ENCODE peak calls at places on chromosomes 1 and 21, in ten cellular contexts. T is A549, W is thyroid gland, M is ascending aorta, L is astrocyte of the spinal cord, A is fibroblast of lung, Y is activated B cell treated with CpG ODN at 0.5 μM for 24 hours, G is LNCaP clone FGC, P is left ventricle myocardium inferior, S is fibroblast of the aortic adventitia. E is an unnamed sample.

GRCh38 chr1:151371340-151371739 is 1.2 kb downstream of the SELENBP1 start:
- DNase-seq in M (no peak), L (no peak), A (peak), G (peak), W (peak), T (no peak), P (peak), Y (no peak), S (peak), E (peak)

GRCh38 chr1:208308221-208308620 is 64.0 kb upstream of the PLXNA2 start:
- DNase-seq in L (no peak), G (no peak), A (no peak), S (no peak), W (no peak), P (no peak), T (no peak), Y (no peak), M (no peak), E (no peak)

GRCh38 chr1:109241344-109241743 is 8.0 kb upstream of the CELSR2 start:
- DNase-seq in S (no peak), W (peak), M (no peak), L (no peak), G (no peak), P (no peak), Y (no peak), T (no peak), A (peak), E (no peak)

GRCh38 chr1:229296541-229296941 is 25.6 kb downstream of the RAB4A start:
- DNase-seq in Y (no peak), A (peak), L (peak), M (no peak), W (no peak), S (peak), G (no peak), P (peak), T (no peak), E (no peak)

GRCh38 chr1:46639547-46639946 is 22.9 kb upstream of the MOB3C start:
- DNase-seq in S (no peak), Y (no peak), A (no peak), W (no peak), L (no peak), G (no peak), M (no peak), P (no peak), T (no peak), E (no peak)

GRCh38 chr21:45055861-45056260 is 18.5 kb upstream of the ADARB1 start:
- DNase-seq in S (no peak), L (no peak), A (peak), P (no peak), G (no peak), M (no peak), Y (no peak), W (no peak), T (no peak), E (no peak)

GRCh38 chr1:150875197-150876110 is 945 bp downstream of the ARNT start:
- DNase-seq in L (peak), Y (no peak), G (no peak), A (peak), P (no peak), T (no peak), M (no peak), S (peak), W (peak), E (no peak)

GRCh38 chr1:205354259-205354904 is 2.3 kb downstream of the KLHDC8A start:
- DNase-seq in Y (no peak), M (no peak), L (peak), T (peak), G (peak), P (no peak), A (peak), S (peak), W (peak), E (peak)

GRCh38 chr1:167003711-167004110 is 14.6 kb downstream of the MAEL start:
- DNase-seq in M (no peak), Y (no peak), W (no peak), S (no peak), L (no peak), P (no peak), T (no peak), A (no peak), G (no peak), E (no peak)

GRCh38 chr1:30409476-30410152 is 313.8 kb downstream of the MATN1 start:
- DNase-seq in G (no peak), P (no peak), L (no peak), M (no peak), W (no peak), Y (no peak), S (no peak), T (no peak), A (no peak), E (no peak)

GRCh38 chr1:173330149-173330951 is 123.2 kb upstream of the TNFSF4 start:
- DNase-seq in W (no peak), S (peak), P (no peak), M (no peak), Y (no peak), A (peak), G (no peak), T (peak), L (peak), E (no peak)

GRCh38 chr1:1617516-1617915 is 2.2 kb downstream of the MIB2 start:
- DNase-seq in M (no peak), G (no peak), P (no peak), T (no peak), S (no peak), Y (no peak), L (no peak), A (no peak), W (no peak), E (no peak)

GRCh38 chr1:1616838-1617237 is 1.5 kb downstream of the MIB2 start:
- DNase-seq in Y (no peak), P (no peak), M (no peak), S (no peak), A (no peak), L (no peak), T (no peak), G (no peak), W (no peak), E (no peak)

GRCh38 chr1:1619917-1620361 is 4.6 kb downstream of the MIB2 start:
- DNase-seq in S (no peak), Y (no peak), A (no peak), G (no peak), L (no peak), P (peak), W (no peak), T (no peak), M (no peak), E (no peak)

GRCh38 chr1:1617925-1618324 is 2.6 kb downstream of the MIB2 start:
- DNase-seq in Y (no peak), M (no peak), A (no peak), P (no peak), T (no peak), L (no peak), S (no peak), G (no peak), W (no peak), E (no peak)

GRCh38 chr1:1618396-1619068 is 3.2 kb downstream of the MIB2 start:
- DNase-seq in S (no peak), W (no peak), Y (no peak), M (no peak), P (no peak), G (no peak), L (no peak), T (no peak), A (no peak), E (no peak)
- TF ChIP-seq CTCF in S (no peak), W (no peak), Y (no peak), M (no peak), P (no peak), G (no peak), L (no peak), T (no peak), A (no peak), E (no peak)

DNA sequence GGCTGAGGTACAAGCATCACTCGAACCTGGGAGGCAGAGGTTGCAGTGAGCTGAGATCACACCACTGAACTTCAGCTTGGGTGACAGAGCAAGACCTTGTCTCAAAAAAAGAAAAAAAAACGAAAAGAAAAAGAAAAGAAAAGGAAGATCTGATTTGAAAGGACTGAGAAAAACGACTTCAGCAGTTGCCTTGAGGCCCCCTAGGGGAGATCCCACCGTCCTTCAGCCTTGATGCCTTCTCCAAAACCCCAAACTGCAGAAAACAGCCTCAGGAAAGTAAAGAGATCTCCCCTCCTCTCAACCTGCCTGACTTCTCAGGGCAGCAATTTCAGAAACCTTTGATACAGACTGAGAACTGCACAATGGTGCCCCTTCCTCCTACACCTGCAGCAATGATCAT is 50.9 kb upstream of the BCAR3 start:
- DNase-seq in P (no peak), A (no peak), M (no peak), T (no peak), Y (no peak), G (no peak), S (no peak), L (no peak), W (no peak), E (no peak)
- TF ChIP-seq CTCF in P (no peak), A (peak), M (no peak), T (no peak), Y (no peak), G (no peak), S (peak), L (peak), W (no peak), E (no peak)

GRCh38 chr1:3775498-3776230 is 3.1 kb downstream of the SMIM1 start:
- DNase-seq in A (peak), L (peak), P (peak), T (peak), G (peak), W (peak), S (peak), M (no peak), Y (no peak), E (no peak)
- TF ChIP-seq CTCF in A (no peak), L (peak), P (no peak), T (peak), G (peak), W (peak), S (no peak), M (no peak), Y (no peak), E (no peak)

GRCh38 chr1:110408488-110408887 is 994 bp upstream of the LAMTOR5 start:
- DNase-seq in L (no peak), G (no peak), A (no peak), Y (no peak), T (no peak), S (no peak), P (no peak), M (no peak), W (no peak), E (no peak)

GRCh38 chr1:110403805-110404204 is 3.7 kb downstream of the LAMTOR5 start:
- DNase-seq in S (no peak), T (no peak), M (no peak), P (no peak), W (no peak), L (no peak), Y (no peak), G (no peak), A (no peak), E (no peak)

GRCh38 chr1:110412576-110412975 is 5.1 kb upstream of the LAMTOR5 start:
- DNase-seq in P (peak), A (peak), S (peak), T (peak), L (peak), Y (peak), M (no peak), G (no peak), W (peak), E (peak)

GRCh38 chr1:110411173-110411572 is 3.7 kb upstream of the LAMTOR5 start:
- DNase-seq in M (no peak), G (no peak), Y (no peak), W (no peak), L (no peak), T (no peak), S (no peak), A (no peak), P (no peak), E (no peak)

DNA sequence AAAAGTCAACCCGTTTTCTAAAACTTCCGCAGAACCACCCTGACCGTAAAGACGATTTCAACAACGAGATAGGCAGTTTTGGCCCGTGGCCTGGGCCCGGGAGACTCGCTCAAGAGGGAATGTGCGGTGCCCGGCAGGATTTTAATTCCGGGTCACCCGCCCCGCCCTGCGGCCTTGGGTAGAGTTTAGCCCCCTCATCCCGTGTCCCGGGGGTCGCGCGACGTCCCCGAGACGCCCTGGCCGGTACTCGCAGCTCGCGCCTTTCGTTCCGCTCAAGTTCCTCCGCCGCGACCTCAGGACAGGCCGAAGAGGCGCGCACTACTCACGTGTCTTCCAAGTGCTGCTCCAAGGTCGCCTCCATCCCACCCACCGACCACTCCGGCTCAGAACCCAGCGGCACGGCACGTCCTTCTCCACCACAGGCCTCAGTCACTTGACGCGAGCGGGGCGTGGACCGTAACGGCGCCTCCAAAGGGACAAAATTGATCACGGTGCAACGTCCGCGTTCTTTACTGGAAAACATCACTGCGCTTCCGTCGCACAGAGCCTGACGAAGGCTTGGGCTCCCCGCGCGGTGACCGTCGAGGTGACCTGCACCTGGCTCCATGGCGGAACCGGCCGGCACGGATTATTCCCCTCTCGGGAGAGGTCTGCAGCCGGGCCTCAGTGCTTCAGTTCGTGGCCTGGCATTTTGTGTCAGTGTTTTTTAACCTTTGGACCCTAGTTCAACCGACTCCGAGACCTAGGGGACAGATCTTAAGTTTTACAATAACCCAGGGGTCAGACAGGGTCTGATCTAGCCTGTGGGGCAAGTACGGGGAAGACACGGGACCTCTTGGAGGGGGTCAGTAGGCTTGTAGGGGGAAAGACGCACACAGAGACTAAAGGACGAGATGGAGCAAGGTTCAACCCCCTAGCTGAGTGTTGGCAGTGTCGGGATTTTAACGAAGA is at the start of gene LAMTOR5:
- DNase-seq in A (peak), P (peak), W (peak), G (peak), L (peak), M (peak), T (peak), S (peak), Y (peak), E (peak)
- TF ChIP-seq CTCF in A (no peak), P (no peak), W (no peak), G (no peak), L (peak), M (peak), T (no peak), S (no peak), Y (no peak), E (no peak)

E was measured in omental fat pad.